ENCODE peak calls at places on chromosomes 6 and 20, in eight cellular contexts. R is upper lobe of right lung; L is right atrium auricular region; O is breast epithelium; K is CD4-positive, alpha-beta T cell; W is AG04450; J is MM.1S; B is coronary artery. D is an unnamed sample.

GRCh38 chr6:72626126-72626525 is 4.3 kb downstream of the KCNQ5 start:
- DNase-seq in J (no peak), O (no peak), K (no peak), L (no peak), B (no peak), R (no peak), W (no peak), D (no peak)

GRCh38 chr20:60138263-60139127 is 180.3 kb downstream of the CDH26 start:
- DNase-seq in L (no peak), W (no peak), R (peak), B (no peak), J (peak), K (peak), O (no peak), D (peak)

GRCh38 chr6:133218831-133219230 is 22.3 kb upstream of the EYA4 start:
- DNase-seq in L (no peak), O (no peak), B (no peak), R (no peak), K (no peak), J (no peak), W (no peak), D (no peak)

GRCh38 chr6:143774347-143774746 is 68.8 kb upstream of the LTV1 start:
- DNase-seq in R (no peak), W (no peak), L (no peak), K (no peak), B (no peak), J (no peak), O (no peak), D (no peak)

GRCh38 chr20:17652411-17652810 is 29.6 kb downstream of the RRBP1 start:
- DNase-seq in L (no peak), W (no peak), B (no peak), R (peak), J (no peak), K (no peak), O (no peak), D (no peak)

GRCh38 chr6:33692078-33692759 is 19.3 kb downstream of the UQCC2 start:
- DNase-seq in L (peak), W (no peak), J (no peak), K (no peak), O (no peak), R (no peak), B (no peak), D (peak)

GRCh38 chr6:30741789-30742315 is 635 bp downstream of the FLOT1 start:
- DNase-seq in K (no peak), R (no peak), B (peak), O (no peak), J (no peak), W (no peak), L (no peak), D (no peak)

GRCh38 chr20:10761232-10761631 is 87.4 kb upstream of the JAG1 start:
- DNase-seq in W (peak), K (no peak), R (no peak), B (no peak), J (no peak), L (no peak), O (no peak), D (peak)

GRCh38 chr6:28940294-28940858 is 16.6 kb upstream of the TRIM27 start:
- DNase-seq in O (peak), L (no peak), W (no peak), K (peak), J (no peak), R (no peak), B (peak), D (no peak)

GRCh38 chr6:132246632-132247270 is 154.5 kb downstream of the MOXD1 start:
- DNase-seq in J (no peak), O (no peak), W (no peak), K (no peak), R (no peak), L (no peak), B (no peak), D (no peak)

GRCh38 chr6:145713746-145714145 is 21.6 kb downstream of the EPM2A start:
- DNase-seq in O (no peak), J (no peak), R (no peak), L (no peak), W (no peak), K (no peak), B (no peak), D (no peak)

GRCh38 chr6:109790131-109790530 is 99.0 kb downstream of the FIG4 start:
- DNase-seq in L (no peak), K (no peak), B (no peak), J (no peak), O (no peak), W (no peak), R (no peak), D (no peak)

GRCh38 chr6:110544472-110544871 is 68.1 kb upstream of the SLC22A16 start:
- DNase-seq in L (no peak), O (no peak), J (peak), B (peak), R (no peak), W (no peak), K (no peak), D (no peak)

GRCh38 chr6:157182503-157183254 is 140.6 kb downstream of the TMEM242 start:
- DNase-seq in L (no peak), R (no peak), O (no peak), J (no peak), W (no peak), B (no peak), K (no peak), D (no peak)
- H3K27ac ChIP-seq in L (no peak), R (no peak), O (no peak), J (no peak), W (no peak), B (no peak), K (no peak), D (no peak)

DNA sequence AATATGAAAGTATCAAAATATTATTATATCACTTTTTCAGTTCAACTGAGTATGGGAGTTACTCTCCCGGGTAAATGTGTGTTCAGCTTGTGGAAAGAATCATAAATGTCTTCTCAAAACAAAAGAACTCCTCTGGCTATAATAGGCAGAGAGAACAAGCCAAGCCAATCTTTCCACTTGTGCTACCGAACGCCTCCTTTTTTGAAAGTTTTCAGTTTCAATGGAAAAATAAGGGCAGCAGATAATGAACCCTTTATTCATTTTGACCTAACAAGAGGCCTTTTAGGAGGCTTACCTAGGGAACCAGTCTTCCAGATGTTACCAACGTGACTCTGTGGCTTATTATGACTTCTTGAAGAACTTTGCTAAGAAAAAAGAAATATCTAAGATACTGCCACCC is 67.5 kb downstream of the PDE7B start:
- DNase-seq in W (no peak), L (no peak), J (no peak), O (no peak), R (no peak), K (no peak), B (no peak), D (no peak)
- TF ChIP-seq CTCF in W (no peak), L (no peak), J (no peak), O (no peak), R (no peak), K (no peak), B (no peak), D (no peak)

GRCh38 chr6:42239736-42240375 is 22.2 kb upstream of the MRPS10 start:
- DNase-seq in R (no peak), J (no peak), O (no peak), L (no peak), B (no peak), K (no peak), W (no peak), D (no peak)
- H3K27ac ChIP-seq in R (no peak), J (no peak), O (no peak), L (no peak), B (no peak), K (no peak), W (peak), D (peak)

DNA sequence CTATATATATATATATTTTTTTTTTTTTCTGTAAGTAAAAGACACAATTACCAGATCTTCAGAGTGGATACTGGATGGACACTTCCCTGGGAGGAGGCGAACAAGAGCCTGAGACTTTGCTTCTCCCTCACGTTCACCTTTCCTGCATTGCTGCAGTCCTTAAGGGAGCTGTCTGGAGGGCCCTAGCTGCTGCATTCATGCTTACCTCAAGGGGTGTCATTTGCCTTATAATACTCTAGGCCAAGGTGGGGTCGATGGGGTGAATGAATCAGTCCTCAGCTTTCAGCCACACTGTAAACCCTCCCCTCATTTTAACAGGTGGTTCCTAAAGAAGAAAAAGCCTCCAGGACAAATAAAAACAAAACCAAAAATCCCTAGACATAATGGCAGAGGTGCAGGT is 34.8 kb upstream of the CD83 start:
- DNase-seq in R (no peak), O (no peak), B (no peak), L (no peak), W (no peak), K (no peak), J (no peak), D (no peak)
- TF ChIP-seq CTCF in R (no peak), O (no peak), B (no peak), L (no peak), W (no peak), K (no peak), J (no peak), D (no peak)

DNA sequence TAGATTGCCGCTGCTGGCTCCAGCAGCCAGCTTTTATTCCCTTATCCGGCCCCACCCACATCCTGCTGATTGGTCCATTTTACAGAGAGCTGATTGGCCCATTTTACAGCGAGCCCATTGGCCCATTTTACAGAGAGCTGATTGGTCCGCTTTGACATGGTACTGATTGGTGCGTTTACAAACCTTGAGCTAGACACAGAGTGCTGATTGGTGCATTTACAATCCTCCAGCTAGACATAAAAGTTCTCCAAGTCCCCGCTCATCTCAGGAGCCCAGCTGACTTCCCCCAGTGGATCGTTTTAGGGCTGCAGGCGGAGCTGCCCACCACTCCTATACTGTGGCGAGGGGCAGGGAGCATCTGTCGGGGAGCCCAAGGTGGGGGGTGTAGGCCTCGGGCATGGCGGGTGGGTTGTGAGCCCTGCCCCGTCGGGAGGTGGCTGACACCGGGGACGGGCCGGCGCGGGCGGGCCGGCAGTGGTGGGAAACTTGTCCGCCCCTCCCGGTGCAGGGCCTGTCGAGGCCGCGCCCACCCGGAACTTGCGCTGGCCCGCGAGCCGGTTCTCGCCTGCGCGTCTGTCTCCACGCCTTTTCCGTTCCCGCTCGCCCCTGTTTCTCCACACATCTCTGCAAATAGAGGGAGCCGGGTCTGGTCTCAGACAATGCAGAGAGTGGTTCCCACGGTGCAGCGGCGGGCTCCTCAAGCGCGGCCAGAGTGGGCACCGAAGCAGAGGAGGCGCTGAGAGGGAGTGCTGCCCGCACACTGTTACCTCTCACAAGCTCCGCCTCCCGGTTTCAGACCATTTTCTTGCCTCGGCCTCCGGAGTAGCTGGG is 86.1 kb upstream of the STMND1 start:
- DNase-seq in K (peak), W (no peak), R (peak), O (no peak), L (no peak), J (no peak), B (no peak), D (no peak)
- H3K27ac ChIP-seq in K (no peak), W (no peak), R (no peak), O (no peak), L (peak), J (no peak), B (no peak), D (no peak)

DNA sequence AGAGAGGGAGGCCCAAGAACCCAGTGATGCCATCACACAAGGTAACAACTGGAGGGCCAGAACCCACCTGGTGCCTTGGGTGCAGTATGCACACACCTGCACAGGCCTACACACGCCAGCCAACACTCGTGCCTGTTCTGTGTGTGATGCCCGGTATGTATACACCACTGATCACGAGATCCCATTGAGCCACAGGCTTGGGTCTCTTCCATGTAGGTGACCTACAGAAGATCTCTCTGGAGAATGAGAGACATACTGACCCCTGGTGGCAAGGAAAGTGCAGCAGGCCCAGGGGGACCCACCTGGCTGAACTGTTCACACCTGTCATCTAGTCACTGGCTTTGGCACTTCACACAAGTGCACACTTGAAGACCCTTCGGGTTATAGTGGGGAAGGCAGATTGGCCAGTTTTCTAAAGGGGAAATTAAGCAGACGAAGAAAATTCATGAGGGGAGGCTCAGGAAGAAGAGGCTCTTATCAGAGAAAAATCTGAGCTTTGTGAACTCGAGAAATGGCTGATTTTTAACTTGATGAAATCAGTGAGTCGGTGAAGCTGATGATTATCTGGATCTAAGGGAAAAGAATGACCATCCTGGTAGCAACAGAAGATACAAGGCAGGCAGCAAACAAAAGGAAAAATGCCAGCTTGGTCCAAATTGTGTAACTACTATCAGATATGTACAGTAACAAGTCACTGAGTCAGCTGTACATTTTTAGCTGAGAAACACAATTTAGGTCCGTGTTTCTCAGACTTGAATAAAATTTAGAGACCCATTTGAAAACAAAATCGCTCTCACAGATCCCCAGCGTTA is 69.1 kb upstream of the PBOV1 start:
- DNase-seq in R (no peak), W (no peak), K (peak), L (no peak), O (peak), J (peak), B (no peak), D (no peak)
- TF ChIP-seq CTCF in R (peak), W (peak), K (peak), L (peak), O (peak), J (peak), B (no peak), D (peak)